ENCODE peak calls at places on chromosomes 13 and 19, in six cellular contexts. K is NCI-H460; M is stimulated activated CD8-positive, alpha-beta memory T cell treated with anti-CD3 and anti-CD28 coated beads, Interleukin-15, amount 100 ng/mL, for 24 hours; Z is testis; X is neuronal stem cell; W is RPMI7951. Q is an unnamed sample.

GRCh38 chr13:22103046-22103445 is 432.2 kb downstream of the FGF9 start:
- DNase-seq in K (no peak), M (no peak), Z (no peak), X (no peak), W (no peak), Q (no peak)

GRCh38 chr19:6576869-6577281 is 14.1 kb downstream of the CD70 start:
- DNase-seq in K (no peak), M (no peak), Z (no peak), X (no peak), W (no peak), Q (no peak)

GRCh38 chr13:78241278-78241919 is 322.8 kb upstream of the EDNRB start:
- DNase-seq in K (peak), M (no peak), Z (peak), X (peak), W (peak), Q (no peak)

GRCh38 chr13:74114202-74114601 is 20.0 kb downstream of the KLF12 start:
- DNase-seq in K (no peak), M (no peak), Z (no peak), X (no peak), W (no peak), Q (no peak)

GRCh38 chr19:30174791-30175190 is 197.4 kb upstream of the ZNF536 start:
- DNase-seq in K (no peak), M (no peak), Z (no peak), X (no peak), W (no peak), Q (no peak)

GRCh38 chr13:114062754-114063153 is 69.7 kb downstream of the RASA3 start:
- DNase-seq in K (no peak), M (no peak), Z (no peak), X (no peak), W (peak), Q (no peak)

GRCh38 chr13:39602277-39602613 is 748 bp downstream of the LHFPL6 start:
- DNase-seq in K (no peak), M (no peak), Z (no peak), X (no peak), W (no peak), Q (no peak)

GRCh38 chr19:57682226-57682766 is 519 bp downstream of the ZNF551 start:
- DNase-seq in K (no peak), M (no peak), Z (no peak), X (no peak), W (no peak), Q (no peak)

GRCh38 chr19:33866696-33867095 is 70.0 kb downstream of the KCTD15 start:
- DNase-seq in K (no peak), M (no peak), Z (no peak), X (no peak), W (no peak), Q (no peak)

GRCh38 chr19:45187421-45188100 is 9.0 kb downstream of the BLOC1S3 start:
- DNase-seq in K (no peak), M (no peak), Z (no peak), X (no peak), W (no peak), Q (no peak)

GRCh38 chr13:48902421-48902820 is 73.3 kb upstream of the FNDC3A start:
- DNase-seq in K (no peak), M (no peak), Z (no peak), X (peak), W (peak), Q (no peak)

Q was measured in natural killer cell treated with Interleukin-12 subunit alpha and Interleukin-12 subunit beta and Interleukin-15 and Interleukin-18, amount 100 ng/mL, for 72 hours.